ENCODE peak calls at places on chromosomes 3 and 15, in seven cellular contexts. Y is K562, T is HCT116, W is SK-N-SH, U is HepG2, M is H1, F is GM12878. S is an unnamed sample.

GRCh38 chr3:11584570-11584969 is 59.1 kb downstream of the VGLL4 start:
- DNase-seq in Y (no peak), T (no peak), W (no peak), U (no peak), M (no peak), F (no peak), S (no peak)

GRCh38 chr3:1179116-1179515 is 86.3 kb downstream of the CNTN6 start:
- DNase-seq in Y (no peak), T (no peak), W (no peak), U (no peak), M (no peak), F (no peak), S (no peak)

GRCh38 chr3:49162751-49163419 is 3.2 kb downstream of the CCDC71 start:
- DNase-seq in Y (no peak), T (no peak), W (no peak), U (no peak), M (no peak), F (no peak), S (no peak)

GRCh38 chr3:46889381-46890110 is 12.0 kb downstream of the PTH1R start:
- DNase-seq in Y (peak), T (no peak), W (no peak), U (no peak), M (no peak), F (no peak), S (no peak)

GRCh38 chr3:56119575-56120349 is 348.5 kb downstream of the ERC2 start:
- DNase-seq in Y (no peak), T (no peak), W (no peak), U (no peak), M (no peak), F (no peak), S (no peak)

GRCh38 chr3:111338059-111338698 is 203.8 kb upstream of the CD96 start:
- DNase-seq in Y (peak), T (peak), W (peak), U (peak), M (peak), F (no peak), S (peak)

GRCh38 chr3:94069242-94069813 is 6.5 kb downstream of the NSUN3 start:
- DNase-seq in Y (no peak), T (no peak), W (peak), U (peak), M (no peak), F (no peak), S (peak)

GRCh38 chr3:197846491-197846890 is 55.4 kb downstream of the LRCH3 start:
- DNase-seq in Y (no peak), T (no peak), W (no peak), U (no peak), M (no peak), F (no peak), S (no peak)

GRCh38 chr15:73984208-73984979 is 7.7 kb downstream of the STOML1 start:
- DNase-seq in Y (no peak), T (no peak), W (no peak), U (no peak), M (no peak), F (no peak), S (no peak)

GRCh38 chr15:31091531-31091930 is 10.0 kb downstream of the TRPM1 start:
- DNase-seq in Y (no peak), T (no peak), W (no peak), U (no peak), M (peak), F (no peak), S (no peak)

GRCh38 chr3:116140100-116140689 is 305.1 kb downstream of the LSAMP start:
- DNase-seq in Y (peak), T (peak), W (no peak), U (peak), M (no peak), F (no peak), S (no peak)

GRCh38 chr15:93913310-93913709 is 318.1 kb upstream of the MCTP2 start:
- DNase-seq in Y (no peak), T (no peak), W (no peak), U (no peak), M (no peak), F (no peak), S (no peak)

GRCh38 chr3:12097972-12098371 is 60.7 kb downstream of the TIMP4 start:
- DNase-seq in Y (no peak), T (no peak), W (no peak), U (no peak), M (no peak), F (no peak), S (no peak)

GRCh38 chr15:78712797-78713515 is 71.9 kb upstream of the CHRNB4 start:
- DNase-seq in Y (no peak), T (no peak), W (no peak), U (no peak), M (no peak), F (no peak), S (no peak)
- TF ChIP-seq JUND in Y (no peak), T (no peak), W (no peak), U (no peak), M (no peak), F (no peak), S (no peak)

DNA sequence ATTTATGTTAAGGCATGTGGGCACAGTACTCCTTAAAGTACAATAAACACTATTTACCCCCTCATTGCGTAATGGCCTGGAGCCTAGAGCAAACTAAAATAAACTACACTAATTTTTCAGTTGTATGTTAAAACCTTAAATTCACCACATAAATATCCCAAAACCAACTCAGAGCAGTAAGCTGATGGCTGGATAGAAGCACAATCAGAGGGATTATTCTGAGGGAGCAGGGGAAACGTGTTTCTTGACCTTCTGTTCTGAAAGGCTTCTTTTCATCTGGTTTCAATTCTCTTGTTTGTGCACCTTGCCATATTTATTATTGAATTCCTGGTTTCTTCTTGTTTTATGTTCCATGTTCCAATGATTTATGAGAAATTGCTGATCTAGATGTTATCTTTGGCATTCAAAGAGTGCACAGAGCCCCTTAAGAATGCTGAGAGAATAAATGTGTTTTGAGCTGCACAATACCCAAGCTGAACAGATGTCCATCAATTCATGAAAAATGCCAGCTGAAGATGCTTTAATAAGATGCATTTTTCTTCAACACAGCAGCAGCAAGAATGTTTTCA is 29.6 kb downstream of the RPL22L1 start:
- DNase-seq in Y (no peak), T (no peak), W (peak), U (no peak), M (no peak), F (no peak), S (no peak)
- TF ChIP-seq JUND in Y (no peak), T (no peak), W (peak), U (no peak), M (no peak), F (no peak), S (no peak)

DNA sequence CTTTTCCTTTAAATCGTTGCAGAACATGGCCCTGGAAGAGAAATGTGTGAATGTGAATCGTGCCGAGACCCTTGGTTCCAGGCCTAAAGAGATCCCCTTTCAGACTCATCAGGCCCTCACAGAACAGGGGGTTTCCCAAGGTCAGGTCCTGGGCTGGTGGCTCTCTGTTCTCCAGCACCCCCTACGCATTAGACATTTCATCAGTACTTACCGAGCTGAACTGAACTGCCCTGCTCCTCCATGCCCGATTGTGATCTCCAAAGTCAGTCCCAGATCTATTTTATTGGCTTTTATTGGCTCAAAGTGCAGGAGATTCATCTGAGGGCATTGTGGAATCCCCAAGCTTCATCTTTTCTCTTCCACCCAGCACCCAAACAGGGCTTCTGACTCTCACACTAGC is 27.5 kb downstream of the KLHL6 start:
- DNase-seq in Y (no peak), T (no peak), W (no peak), U (no peak), M (no peak), F (no peak), S (no peak)
- TF ChIP-seq JUND in Y (no peak), T (no peak), W (no peak), U (no peak), M (no peak), F (no peak), S (no peak)

GRCh38 chr3:14216257-14217048 is 37.8 kb downstream of the LSM3 start:
- DNase-seq in Y (peak), T (no peak), W (peak), U (peak), M (peak), F (no peak), S (no peak)
- TF ChIP-seq JUND in Y (no peak), T (no peak), W (no peak), U (no peak), M (no peak), F (no peak), S (no peak)

GRCh38 chr3:195106418-195106906 is 164.5 kb downstream of the XXYLT1 start:
- DNase-seq in Y (peak), T (no peak), W (peak), U (no peak), M (peak), F (no peak), S (peak)
- TF ChIP-seq JUND in Y (no peak), T (no peak), W (no peak), U (no peak), M (no peak), F (no peak), S (no peak)

DNA sequence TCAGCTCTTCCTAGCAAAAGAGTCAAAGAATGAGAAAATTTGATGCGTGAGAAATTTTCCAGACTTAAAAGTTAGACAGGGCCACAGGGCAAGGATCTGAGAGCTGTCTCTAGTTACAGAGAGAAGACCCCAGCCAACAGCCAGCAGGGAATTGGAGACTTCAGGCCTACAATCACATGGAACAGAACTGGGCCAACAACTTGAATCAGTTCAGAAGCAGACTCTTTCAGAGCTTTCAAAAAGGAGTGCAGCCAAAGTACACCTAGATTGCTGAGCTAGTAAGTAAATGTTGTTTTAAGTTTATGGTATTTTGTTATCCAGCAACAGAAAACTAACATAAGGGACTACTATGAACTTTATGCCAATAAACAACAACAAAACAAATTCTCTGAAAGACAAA is 107.4 kb downstream of the PIK3CB start:
- DNase-seq in Y (no peak), T (no peak), W (no peak), U (no peak), M (no peak), F (no peak), S (peak)
- TF ChIP-seq JUND in Y (no peak), T (no peak), W (no peak), U (no peak), M (no peak), F (no peak), S (no peak)

GRCh38 chr3:52422669-52423068 is 22.2 kb downstream of the SEMA3G start:
- DNase-seq in Y (no peak), T (no peak), W (no peak), U (no peak), M (no peak), F (no peak), S (no peak)
- TF ChIP-seq JUND in Y (no peak), T (no peak), W (no peak), U (no peak), M (no peak), F (no peak), S (no peak)

DNA sequence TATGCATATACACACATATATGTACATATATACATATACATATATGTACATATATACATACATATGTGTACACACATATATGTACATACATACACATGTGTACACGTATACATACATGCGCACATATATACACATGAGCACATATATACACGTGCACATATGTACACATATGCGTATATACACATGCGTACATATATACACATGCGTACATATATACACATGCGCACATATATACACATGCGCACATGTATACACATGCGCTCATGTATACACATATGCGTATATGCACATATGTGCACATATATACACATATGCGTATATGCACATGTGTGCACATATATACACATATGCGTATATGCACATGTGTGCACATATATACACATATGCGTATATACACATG is 353.0 kb downstream of the EDEM1 start:
- DNase-seq in Y (no peak), T (no peak), W (no peak), U (no peak), M (no peak), F (no peak), S (no peak)
- TF ChIP-seq JUND in Y (no peak), T (no peak), W (no peak), U (no peak), M (no peak), F (no peak), S (no peak)

GRCh38 chr3:30496496-30496966 is 109.9 kb upstream of the TGFBR2 start:
- DNase-seq in Y (no peak), T (no peak), W (no peak), U (no peak), M (no peak), F (no peak), S (no peak)
- TF ChIP-seq JUND in Y (no peak), T (peak), W (peak), U (no peak), M (no peak), F (no peak), S (no peak)